ENCODE peak calls at places on chromosomes 3 and 15, in seven cellular contexts. T, B, E, S, W, X and U are unnamed samples.

GRCh38 chr3:112653881-112654300 is 12.9 kb upstream of the CCDC80 start:
- DNase-seq in X (no peak), T (no peak), S (no peak), W (peak), E (no peak), B (peak), U (no peak)

GRCh38 chr15:64146885-64147681 is 4.4 kb upstream of the SNX22 start:
- DNase-seq in W (no peak), X (no peak), B (no peak), S (no peak), T (no peak), E (no peak), U (no peak)

GRCh38 chr3:176953106-176954080 is 243.9 kb downstream of the TBL1XR1 start:
- DNase-seq in S (no peak), T (peak), W (no peak), B (peak), E (peak), X (no peak), U (no peak)

GRCh38 chr3:126606021-126606420 is 47.3 kb upstream of the C3orf22 start:
- DNase-seq in W (no peak), S (no peak), E (no peak), X (no peak), B (no peak), T (no peak), U (no peak)

GRCh38 chr3:198019115-198019514 is 59.1 kb downstream of the LMLN start:
- DNase-seq in X (no peak), E (no peak), T (no peak), S (no peak), W (no peak), B (no peak), U (no peak)

GRCh38 chr3:197241173-197241572 is 57.2 kb downstream of the DLG1 start:
- DNase-seq in B (peak), S (no peak), E (no peak), X (no peak), W (no peak), T (no peak), U (no peak)

GRCh38 chr15:25683911-25684310 is 179.2 kb downstream of the ATP10A start:
- DNase-seq in X (no peak), S (no peak), E (no peak), W (no peak), B (no peak), T (no peak), U (no peak)

GRCh38 chr15:91199511-91199910 is 99.5 kb downstream of the SV2B start:
- DNase-seq in X (peak), S (no peak), B (no peak), W (no peak), E (no peak), T (no peak), U (no peak)

GRCh38 chr3:195059006-195059350 is 212.0 kb downstream of the XXYLT1 start:
- DNase-seq in X (no peak), W (no peak), T (no peak), S (no peak), E (no peak), B (no peak), U (no peak)

GRCh38 chr3:119346076-119346496 is 51.9 kb downstream of the ARHGAP31 start:
- DNase-seq in W (no peak), S (no peak), E (no peak), B (no peak), T (no peak), X (no peak), U (no peak)

GRCh38 chr3:18765672-18766071 is 340.5 kb upstream of the SATB1 start:
- DNase-seq in E (no peak), S (no peak), X (no peak), W (no peak), B (no peak), T (no peak), U (no peak)

GRCh38 chr3:20054549-20054987 is 14.3 kb downstream of the KAT2B start:
- DNase-seq in S (peak), W (peak), X (no peak), T (peak), B (peak), E (peak), U (peak)

GRCh38 chr3:17175187-17175839 is 290.6 kb downstream of the PLCL2 start:
- DNase-seq in X (no peak), E (no peak), W (no peak), B (peak), T (no peak), S (no peak), U (no peak)

GRCh38 chr3:175287361-175287963 is 428.3 kb downstream of the NAALADL2 start:
- DNase-seq in E (no peak), T (no peak), B (no peak), X (no peak), W (no peak), S (no peak), U (no peak)

GRCh38 chr15:76108021-76108723 is 48.4 kb downstream of the TMEM266 start:
- DNase-seq in E (no peak), X (peak), T (no peak), S (no peak), B (no peak), W (no peak), U (no peak)

GRCh38 chr15:73325191-73325980 is 43.4 kb downstream of the HCN4 start:
- DNase-seq in B (no peak), S (no peak), W (no peak), X (no peak), T (no peak), E (no peak), U (no peak)

GRCh38 chr3:126126292-126126691 is 42.4 kb upstream of the SLC41A3 start:
- DNase-seq in S (no peak), W (no peak), E (no peak), X (no peak), B (no peak), T (peak), U (peak)

GRCh38 chr3:168065569-168065968 is 30.2 kb downstream of the GOLIM4 start:
- DNase-seq in S (no peak), W (no peak), E (no peak), T (no peak), B (no peak), X (no peak), U (no peak)

GRCh38 chr3:94525039-94525438 is 462.2 kb downstream of the NSUN3 start:
- DNase-seq in S (no peak), T (no peak), E (no peak), B (peak), W (no peak), X (no peak), U (no peak)

GRCh38 chr15:31387483-31388118 is 61.0 kb downstream of the KLF13 start:
- DNase-seq in W (no peak), T (peak), B (peak), E (no peak), X (peak), S (no peak), U (no peak)

GRCh38 chr3:193134895-193135294 is 106.1 kb upstream of the PLAAT1 start:
- DNase-seq in E (no peak), X (no peak), W (no peak), B (peak), S (no peak), T (no peak), U (no peak)

GRCh38 chr3:38650248-38650940 is 907 bp upstream of the SCN5A start:
- DNase-seq in E (no peak), S (no peak), X (no peak), W (no peak), T (no peak), B (no peak), U (no peak)

GRCh38 chr3:106025151-106025722 is 156.4 kb upstream of the CBLB start:
- DNase-seq in B (peak), W (no peak), X (no peak), E (peak), T (no peak), S (no peak), U (no peak)

GRCh38 chr15:89002830-89003229 is 85.4 kb upstream of the ABHD2 start:
- DNase-seq in T (no peak), W (no peak), X (no peak), E (no peak), B (no peak), S (no peak), U (no peak)

GRCh38 chr15:99485992-99486370 is 79.8 kb upstream of the MEF2A start:
- DNase-seq in E (no peak), W (no peak), S (no peak), X (no peak), B (peak), T (no peak), U (no peak)
- H3K27ac ChIP-seq in E (peak), W (peak), S (no peak), X (peak), B (no peak), T (peak), U (peak)

GRCh38 chr3:98263944-98264343 is at the start of gene OR5H6:
- DNase-seq in S (no peak), B (no peak), X (no peak), W (no peak), T (no peak), E (no peak), U (no peak)

DNA sequence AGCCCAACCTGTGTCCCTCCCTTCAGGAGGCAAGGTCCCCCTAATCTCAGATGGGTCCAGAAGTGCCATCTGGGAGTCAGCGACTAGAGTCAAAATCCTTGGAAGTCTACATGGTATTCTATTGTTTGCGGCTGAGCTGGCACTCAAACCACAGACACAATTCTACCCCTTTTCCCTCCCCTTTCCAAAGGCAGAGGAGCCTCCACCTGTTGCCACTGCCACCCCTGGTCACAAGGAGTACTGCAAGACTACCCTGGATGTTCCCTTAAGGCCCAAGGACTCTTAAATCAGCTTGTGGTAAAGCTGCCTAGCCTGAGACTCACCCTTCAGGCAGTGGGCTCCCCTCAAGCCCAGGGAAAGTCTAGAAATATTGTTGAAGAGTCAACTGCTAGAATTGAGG is 4.3 kb upstream of the OR5H6 start:
- DNase-seq in T (no peak), W (no peak), E (no peak), B (no peak), X (no peak), S (peak), U (no peak)
- TF ChIP-seq CTCF in T (no peak), W (no peak), E (no peak), B (no peak), X (no peak), S (peak), U (no peak)

GRCh38 chr3:66017084-66017990 is 21.4 kb downstream of the MAGI1 start:
- DNase-seq in T (no peak), W (no peak), B (no peak), X (peak), E (no peak), S (no peak), U (no peak)
- H3K27ac ChIP-seq in T (no peak), W (no peak), B (no peak), X (no peak), E (no peak), S (no peak), U (no peak)

DNA sequence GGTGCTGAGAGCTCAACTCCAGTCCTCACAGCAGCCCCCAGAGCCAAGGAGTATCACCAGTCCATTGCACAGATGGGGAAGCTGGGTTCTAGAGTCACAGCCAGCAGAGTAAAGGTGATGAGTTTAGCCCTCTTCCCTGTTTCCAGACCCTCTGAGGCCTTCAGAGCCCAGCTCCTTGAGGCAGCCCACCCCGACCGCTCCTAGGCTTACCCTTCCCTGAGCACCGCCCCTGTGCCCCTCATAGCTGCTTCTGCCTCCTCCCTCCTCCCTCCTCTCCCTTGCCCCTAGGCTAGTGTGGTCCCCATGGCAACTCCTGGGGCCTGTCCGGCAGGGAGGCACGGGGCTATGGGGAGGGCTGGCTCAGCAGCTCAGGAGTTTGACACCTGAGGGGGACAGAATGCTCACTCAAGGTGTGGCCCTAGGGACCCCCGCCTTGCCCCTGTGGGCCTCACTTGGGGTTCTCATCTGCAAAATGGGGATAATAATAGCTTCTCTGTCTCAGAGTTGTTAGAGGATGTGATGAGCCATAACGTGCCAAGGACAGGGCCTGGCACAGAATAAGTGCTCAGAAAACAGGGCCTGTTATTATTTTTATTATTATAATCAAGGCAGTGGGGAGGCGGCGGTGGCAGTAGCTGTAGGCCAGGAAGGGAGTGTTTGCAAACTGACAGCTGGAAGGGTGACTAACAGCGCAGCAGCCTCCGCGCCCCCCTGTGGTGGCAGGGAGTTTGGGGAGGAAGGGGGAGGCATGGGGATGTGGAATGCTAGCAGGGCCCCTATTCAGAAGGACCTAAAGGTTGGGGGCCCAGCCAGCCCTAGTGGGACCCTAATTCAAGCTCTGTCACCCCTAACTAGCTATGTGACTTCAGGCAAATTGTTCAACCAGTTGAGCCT is 11.5 kb downstream of the CSK start:
- DNase-seq in W (no peak), S (no peak), T (no peak), E (peak), X (no peak), B (no peak), U (no peak)
- TF ChIP-seq CTCF in W (no peak), S (no peak), T (no peak), E (no peak), X (no peak), B (peak), U (peak)

DNA sequence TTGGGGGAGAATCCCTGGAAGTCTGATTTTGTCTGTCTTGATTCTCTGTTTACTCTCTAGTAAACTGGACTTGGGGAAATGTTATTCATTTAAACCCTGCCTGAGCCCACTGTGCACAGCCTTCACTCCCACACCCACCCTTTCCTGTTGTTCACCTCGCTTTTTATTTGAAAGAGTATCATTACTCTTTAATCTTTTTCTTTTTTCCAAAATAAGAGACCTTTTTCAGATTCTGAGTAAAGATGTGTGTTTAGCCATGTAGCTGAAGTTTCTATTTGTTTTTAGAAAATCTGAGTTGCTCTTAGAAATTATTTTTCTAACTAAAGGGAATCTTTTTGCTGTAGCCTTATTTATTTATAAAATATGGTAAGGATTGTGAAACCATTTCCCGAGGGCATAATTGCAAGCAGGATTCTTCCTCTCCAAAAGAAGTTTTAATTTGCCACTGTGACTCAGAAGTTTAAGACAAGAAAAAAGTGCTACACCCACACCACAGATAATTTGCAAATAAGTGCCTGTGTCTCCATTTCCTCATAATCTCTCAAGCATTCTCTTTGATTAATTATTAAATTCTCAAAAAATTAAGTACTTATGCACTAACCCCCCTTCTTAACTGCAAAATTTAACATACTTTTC is 43.4 kb downstream of the RASA2 start:
- DNase-seq in W (no peak), B (peak), S (no peak), X (no peak), E (no peak), T (no peak), U (no peak)
- H3K27ac ChIP-seq in W (peak), B (no peak), S (no peak), X (no peak), E (no peak), T (peak), U (peak)

GRCh38 chr3:74891312-74891711 is 276.9 kb upstream of the CNTN3 start:
- DNase-seq in S (no peak), E (no peak), B (no peak), W (no peak), T (no peak), X (no peak), U (no peak)

GRCh38 chr3:74897006-74897405 is 282.5 kb upstream of the CNTN3 start:
- DNase-seq in E (no peak), X (no peak), W (peak), T (no peak), B (no peak), S (no peak), U (no peak)
- TF ChIP-seq CTCF in E (no peak), X (no peak), W (no peak), T (no peak), B (no peak), S (no peak), U (no peak)

GRCh38 chr3:31968927-31969418 is 12.1 kb downstream of the OSBPL10 start:
- DNase-seq in B (peak), T (no peak), S (peak), X (no peak), W (peak), E (no peak), U (no peak)
- H3K27ac ChIP-seq in B (peak), T (peak), S (peak), X (no peak), W (peak), E (peak), U (peak)

GRCh38 chr15:33215941-33216872 is 21.7 kb upstream of the FMN1 start:
- DNase-seq in E (no peak), X (no peak), S (no peak), T (no peak), W (no peak), B (no peak), U (no peak)
- TF ChIP-seq CTCF in E (peak), X (peak), S (peak), T (no peak), W (peak), B (peak), U (peak)